ENCODE peak calls at places on chromosomes 1 and 21, in ten cellular contexts. D is Caco-2; Y is kidney; M is endodermal cell; Q is pancreas; L is CD8-positive, alpha-beta T cell; G is astrocyte; P is PC-9; B is heart right ventricle; I is ovary. S is an unnamed sample. For H3K4me1, the result is how much of the 10 kb centered on the place peaks cover.

GRCh38 chr1:150973826-150974579 is 632 bp downstream of the CERS2 start:
- DNase-seq in B (peak), Q (peak), P (peak), G (no peak), I (peak), M (peak), Y (peak), L (no peak), D (no peak), S (peak)

GRCh38 chr1:118827207-118827606 is 160.9 kb downstream of the TBX15 start:
- DNase-seq in M (no peak), L (no peak), D (no peak), B (no peak), G (no peak), Q (no peak), I (no peak), Y (no peak), P (no peak), S (no peak)

GRCh38 chr1:241706967-241707366 is 54.9 kb downstream of the WDR64 start:
- DNase-seq in Y (no peak), B (no peak), I (no peak), M (no peak), P (peak), L (peak), D (no peak), G (peak), Q (no peak), S (peak)

GRCh38 chr1:211648336-211648735 is 27.1 kb downstream of the NEK2 start:
- DNase-seq in Q (peak), G (no peak), P (peak), B (no peak), Y (no peak), M (no peak), I (peak), D (peak), L (no peak), S (peak)

GRCh38 chr1:206013017-206013800 is 10.0 kb upstream of the RAB7B start:
- DNase-seq in Y (no peak), M (peak), B (no peak), I (no peak), D (no peak), Q (no peak), G (no peak), L (no peak), P (no peak), S (no peak)

GRCh38 chr21:46157987-46158451 is 2.6 kb upstream of the FTCD start:
- DNase-seq in Y (peak), B (no peak), Q (no peak), P (no peak), I (no peak), D (no peak), G (no peak), M (no peak), L (no peak), S (no peak)

GRCh38 chr21:28283652-28284490 is 708.8 kb downstream of the LTN1 start:
- DNase-seq in L (no peak), B (peak), M (no peak), I (no peak), Y (no peak), P (peak), G (peak), Q (peak), D (peak), S (peak)

GRCh38 chr1:171061425-171062143 is 29.1 kb upstream of the FMO3 start:
- DNase-seq in D (no peak), P (no peak), M (no peak), Y (no peak), I (no peak), B (no peak), G (no peak), Q (no peak), L (no peak), S (peak)

GRCh38 chr1:34771573-34771972 is 9.4 kb upstream of the GJB3 start:
- DNase-seq in M (no peak), D (no peak), Y (peak), I (no peak), B (no peak), P (no peak), L (no peak), G (no peak), Q (no peak), S (no peak)

GRCh38 chr1:207004931-207005830 is 27.4 kb downstream of the C1orf116 start:
- DNase-seq in L (no peak), D (peak), Q (peak), Y (no peak), B (peak), G (peak), P (peak), M (peak), I (no peak), S (peak)

GRCh38 chr1:160376525-160377131 is 9.8 kb downstream of the NHLH1 start:
- DNase-seq in G (peak), M (peak), P (peak), B (peak), Y (no peak), I (no peak), D (peak), L (no peak), Q (peak), S (peak)

GRCh38 chr1:174743654-174744561 is 255.8 kb upstream of the CACYBP start:
- DNase-seq in G (peak), Y (no peak), Q (no peak), I (no peak), P (no peak), D (no peak), B (no peak), M (no peak), L (no peak), S (peak)

GRCh38 chr1:227944931-227945890 is 2.5 kb downstream of the WNT9A start:
- DNase-seq in D (no peak), L (no peak), M (peak), P (peak), Q (peak), I (no peak), B (peak), G (no peak), Y (peak), S (peak)

GRCh38 chr21:32457360-32457840 is 44.9 kb downstream of the EVA1C start:
- DNase-seq in P (peak), L (no peak), G (no peak), D (no peak), I (peak), Y (peak), Q (peak), B (peak), M (no peak), S (peak)

GRCh38 chr1:57222801-57223200 is 201.1 kb downstream of the DAB1 start:
- DNase-seq in G (no peak), Q (no peak), B (no peak), D (no peak), M (no peak), Y (no peak), L (no peak), P (no peak), I (peak), S (no peak)

GRCh38 chr1:224996266-224996665 is 66.8 kb downstream of the DNAH14 start:
- DNase-seq in L (no peak), I (no peak), M (no peak), D (no peak), G (peak), Q (no peak), B (no peak), P (no peak), Y (no peak), S (peak)

GRCh38 chr1:218499021-218499691 is 154.0 kb downstream of the TGFB2 start:
- DNase-seq in Q (no peak), L (no peak), G (peak), D (no peak), B (no peak), Y (no peak), I (no peak), M (no peak), P (peak), S (peak)

GRCh38 chr1:45516465-45516864 is 5.2 kb downstream of the PRDX1 start:
- DNase-seq in M (no peak), I (no peak), Q (no peak), P (peak), G (no peak), D (no peak), B (no peak), Y (no peak), L (no peak), S (peak)

GRCh38 chr1:42753070-42753469 is 13.0 kb upstream of the CLDN19 start:
- DNase-seq in B (no peak), M (no peak), D (no peak), L (no peak), P (no peak), G (peak), Y (no peak), Q (no peak), I (no peak), S (no peak)

GRCh38 chr1:84634536-84635205 is 55.6 kb downstream of the SSX2IP start:
- DNase-seq in B (no peak), M (no peak), P (peak), I (no peak), D (peak), G (no peak), Y (peak), L (no peak), Q (no peak), S (peak)

GRCh38 chr1:236854602-236854978 is 59.5 kb downstream of the MTR start:
- DNase-seq in I (no peak), B (no peak), M (no peak), G (peak), P (peak), L (no peak), D (no peak), Q (no peak), Y (no peak), S (peak)

GRCh38 chr1:101013776-101014175 is 11.8 kb downstream of the DPH5 start:
- DNase-seq in I (no peak), L (no peak), P (no peak), G (no peak), Q (no peak), D (no peak), Y (no peak), B (no peak), M (no peak), S (no peak)

DNA sequence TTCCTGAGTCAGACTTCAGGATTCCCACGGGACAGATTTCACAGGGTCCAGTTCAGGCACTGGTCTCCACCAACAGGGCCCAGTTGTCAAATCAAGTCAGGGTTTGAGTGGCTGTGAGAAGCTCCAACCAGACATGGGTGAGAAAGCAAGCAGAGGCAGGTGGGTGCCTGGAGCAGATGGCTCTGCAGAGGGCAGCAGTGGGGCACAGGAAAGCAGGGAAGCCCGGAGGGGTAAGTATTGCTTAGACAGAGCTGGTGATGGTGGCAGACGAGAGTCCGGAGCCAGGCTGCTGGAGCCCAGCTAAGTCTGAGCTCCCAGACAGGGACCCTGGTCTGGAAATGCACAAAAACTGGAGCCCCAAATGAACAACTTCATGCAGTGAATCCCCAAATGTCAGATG is 40.4 kb downstream of the RIMS3 start:
- DNase-seq in D (no peak), Q (peak), B (peak), P (peak), M (peak), L (no peak), Y (no peak), G (no peak), I (no peak), S (peak)
- TF ChIP-seq CTCF in D (peak), Q (no peak), B (no peak), P (peak), M (peak), L (no peak), Y (peak), G (no peak), I (no peak), S (peak)

DNA sequence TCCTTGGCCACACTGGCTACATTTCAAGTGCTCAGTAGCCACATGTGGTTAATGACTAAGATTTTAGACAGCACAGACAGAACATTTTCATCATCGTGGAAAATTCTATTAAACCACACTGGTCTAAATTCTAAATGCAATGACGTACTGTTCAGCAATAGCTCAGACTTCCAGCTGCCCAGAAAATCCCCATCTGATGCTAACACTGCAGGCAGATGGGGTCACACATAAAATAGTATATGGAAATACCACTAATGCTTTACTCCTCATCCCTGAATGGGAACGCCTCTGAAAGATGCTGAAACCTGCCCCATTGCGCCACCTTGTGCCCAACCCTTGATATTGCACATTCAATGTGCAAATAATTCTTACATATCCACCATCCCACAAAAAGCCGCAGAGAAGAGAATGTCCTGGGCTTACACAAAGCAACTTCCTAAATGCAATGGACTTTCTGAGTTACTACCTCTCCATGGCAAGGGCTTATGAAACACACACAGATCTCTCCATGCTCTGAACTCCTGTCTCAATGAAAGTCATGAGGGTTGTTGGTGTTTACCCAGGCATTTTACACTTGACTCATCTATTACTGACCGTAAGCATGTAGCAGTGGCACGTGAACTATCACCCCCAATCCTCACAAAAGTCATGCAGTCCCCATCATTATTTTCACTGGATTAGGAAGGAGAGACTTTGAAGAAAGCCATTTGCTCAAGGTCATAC is 20.3 kb upstream of the SLC5A9 start:
- DNase-seq in Q (peak), G (peak), P (peak), B (peak), M (peak), D (peak), Y (no peak), L (peak), I (peak), S (peak)
- H3K4me1 ChIP-seq in Q (under half), G (under half), P (under half), B (under half), M (under half), D (under half), Y (under half), L (under half), I (under half), S (under half)

GRCh38 chr1:12657060-12657866 is 13.4 kb downstream of the AADACL4 start:
- DNase-seq in Q (no peak), L (no peak), P (no peak), I (no peak), D (no peak), Y (no peak), M (no peak), B (no peak), G (no peak), S (no peak)

GRCh38 chr1:12662556-12662955 is 18.7 kb downstream of the AADACL4 start:
- DNase-seq in P (no peak), L (no peak), Q (no peak), G (no peak), M (no peak), Y (no peak), I (no peak), D (no peak), B (no peak), S (no peak)

GRCh38 chr1:12665511-12665910 is 21.6 kb downstream of the AADACL4 start:
- DNase-seq in B (no peak), I (no peak), Y (no peak), P (no peak), D (no peak), Q (no peak), L (no peak), G (no peak), M (no peak), S (no peak)

GRCh38 chr1:12658531-12659453 is 14.9 kb downstream of the AADACL4 start:
- DNase-seq in Q (peak), B (peak), L (peak), P (peak), D (peak), G (peak), I (peak), M (peak), Y (no peak), S (peak)

DNA sequence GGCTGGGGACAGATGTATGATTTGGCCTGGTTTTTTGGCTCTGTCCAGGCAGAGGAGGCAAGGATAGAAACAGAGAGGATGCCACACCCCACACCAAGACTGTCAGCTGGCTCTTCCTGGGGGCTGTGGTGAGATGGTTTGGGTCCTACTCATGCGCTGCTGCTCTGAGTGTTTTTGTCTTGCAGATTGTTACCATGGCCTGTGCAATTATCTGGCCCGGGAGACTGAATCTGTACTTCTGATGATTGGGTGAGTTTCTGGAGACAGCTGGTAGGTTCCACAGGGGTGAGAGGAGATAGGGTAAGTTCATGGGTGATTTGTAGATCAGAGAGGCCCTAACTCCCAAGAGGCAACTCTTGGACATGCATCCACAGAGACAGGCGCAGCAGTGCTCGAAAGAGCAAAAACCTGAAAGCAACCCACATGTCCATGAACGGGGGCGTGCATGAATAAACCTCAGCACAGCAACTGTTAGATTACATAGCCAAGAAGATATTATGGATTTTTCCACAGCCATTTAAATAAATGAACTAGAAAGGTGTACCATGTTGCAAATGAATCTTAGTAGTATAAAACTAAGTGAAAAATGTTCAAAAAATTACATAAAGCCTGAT is 17.8 kb downstream of the AADACL4 start:
- DNase-seq in B (no peak), L (no peak), P (no peak), D (no peak), Q (no peak), Y (no peak), G (no peak), M (no peak), I (no peak), S (no peak)
- TF ChIP-seq CTCF in B (no peak), L (no peak), P (no peak), D (no peak), Q (no peak), Y (no peak), G (no peak), M (no peak), I (no peak), S (no peak)

GRCh38 chr1:156499194-156499702 is 1.3 kb downstream of the MEF2D start:
- DNase-seq in G (no peak), Q (no peak), M (peak), D (no peak), P (no peak), I (no peak), L (no peak), B (no peak), Y (peak), S (peak)

GRCh38 chr1:156500578-156500846 is at the start of gene MEF2D:
- DNase-seq in L (no peak), B (no peak), G (no peak), Y (no peak), I (no peak), D (no peak), P (no peak), M (no peak), Q (no peak), S (no peak)

GRCh38 chr1:156500847-156501686 is 492 bp upstream of the MEF2D start:
- DNase-seq in M (peak), Q (peak), Y (peak), P (peak), I (peak), L (peak), B (peak), D (peak), G (peak), S (peak)

GRCh38 chr1:156498447-156499193 is 2.0 kb downstream of the MEF2D start:
- DNase-seq in L (no peak), P (peak), G (peak), D (no peak), Y (peak), I (no peak), B (peak), M (peak), Q (peak), S (peak)

DNA sequence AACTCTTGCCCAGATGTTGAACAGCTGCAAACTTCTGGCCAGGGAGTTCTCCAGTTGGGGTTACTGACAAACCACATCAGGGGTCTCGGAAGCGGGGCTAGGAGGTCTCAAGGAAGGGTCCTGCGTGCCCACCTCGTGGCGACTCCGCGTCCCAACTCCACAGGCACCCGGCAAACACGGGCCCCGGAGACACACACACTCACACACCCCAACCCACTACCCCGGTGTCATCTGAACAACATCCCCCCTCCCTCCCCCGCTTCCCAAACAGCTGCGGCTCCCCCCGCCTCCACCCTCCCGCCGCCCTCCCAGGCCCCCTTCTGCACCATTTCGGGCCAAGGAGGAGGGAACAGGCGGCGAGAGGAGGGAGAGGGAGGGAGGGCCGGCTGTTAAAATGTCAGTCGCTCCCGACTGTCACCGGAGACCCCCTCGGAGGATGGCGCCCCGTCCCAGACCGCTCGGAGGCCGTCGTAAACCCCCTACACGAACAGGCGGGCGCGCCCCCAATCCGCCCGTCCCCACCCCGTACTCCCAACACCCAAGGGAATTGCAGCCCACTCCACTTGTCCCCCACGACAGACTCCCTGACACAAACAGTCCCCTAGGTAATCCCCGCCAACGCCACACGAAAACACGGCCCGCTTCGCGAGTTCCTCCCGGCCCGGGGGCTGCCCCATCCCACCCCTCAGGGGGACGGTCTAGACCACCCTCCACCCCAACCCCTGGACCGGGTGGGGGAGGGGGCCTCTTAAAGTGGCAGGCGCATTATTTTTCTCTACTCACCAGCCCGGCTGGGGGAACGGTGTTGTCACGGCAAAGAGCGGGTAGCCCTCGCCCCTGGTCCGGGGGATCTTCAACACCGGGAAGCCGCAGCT is 635 bp downstream of the MEF2D start:
- DNase-seq in D (no peak), B (peak), M (peak), Q (peak), G (no peak), I (peak), Y (peak), P (peak), L (peak), S (no peak)
- H3K4me1 ChIP-seq in D (under half), B (half or more), M (under half), Q (half or more), G (half or more), I (under half), Y (half or more), P (under half), L (half or more), S (half or more)

GRCh38 chr1:18322353-18323032 is 158.2 kb upstream of the KLHDC7A start:
- DNase-seq in I (no peak), L (no peak), D (no peak), P (no peak), Y (no peak), B (no peak), Q (no peak), M (peak), G (no peak), S (peak)
- TF ChIP-seq CTCF in I (no peak), L (no peak), D (peak), P (peak), Y (no peak), B (no peak), Q (no peak), M (peak), G (no peak), S (peak)

DNA sequence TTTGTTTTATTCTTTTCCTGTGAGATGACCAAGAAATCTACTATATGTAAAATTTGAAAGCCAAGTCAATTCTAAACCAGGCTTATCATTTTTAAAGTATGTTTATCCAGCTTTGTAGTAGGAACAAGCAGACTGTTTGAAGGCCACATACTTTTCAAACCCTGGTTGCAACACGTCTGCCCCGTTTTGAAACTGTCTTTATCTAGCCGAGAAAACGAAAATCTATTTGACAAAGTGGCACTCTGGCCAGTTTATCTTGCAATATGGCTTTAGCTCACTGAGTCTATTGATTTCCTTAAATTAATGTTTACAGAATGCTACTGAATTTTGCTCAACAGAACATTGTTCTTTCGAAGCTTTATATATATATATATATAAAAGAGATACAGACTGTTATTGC is 39.7 kb downstream of the PROX1 start:
- DNase-seq in Q (no peak), M (no peak), D (no peak), G (no peak), L (no peak), B (no peak), Y (no peak), I (no peak), P (no peak), S (no peak)
- H3K4me1 ChIP-seq in Q (under half), M (under half), D (under half), G (under half), L (under half), B (under half), Y (under half), I (under half), P (under half), S (under half)

S was measured in PC-3.